ENCODE peak calls at places on chromosomes 5 and 9, in eight cellular contexts. D is fibroblast of lung, N is NCI-H2107, U is HTR-8/SVneo, Z is mammary epithelial cell, T is nucleus accumbens, F is T-helper 1 cell, I is Daoy. Y is an unnamed sample.

GRCh38 chr9:16912197-16912596 is 41.7 kb upstream of the BNC2 start:
- DNase-seq in D (peak; percentile 47), N (no peak), U (no peak), Z (no peak), T (no peak), F (no peak), I (no peak), Y (no peak)

GRCh38 chr5:132013006-132013689 is 1.7 kb upstream of the ACSL6 start:
- DNase-seq in D (no peak), N (no peak), U (no peak), Z (no peak), T (no peak), F (no peak), I (no peak), Y (no peak)

GRCh38 chr9:1747568-1747967 is 267.6 kb upstream of the SMARCA2 start:
- DNase-seq in D (no peak), N (no peak), U (no peak), Z (no peak), T (no peak), F (no peak), I (no peak), Y (no peak)

GRCh38 chr9:137417161-137418021 is 5.6 kb downstream of the EXD3 start:
- DNase-seq in D (no peak), N (no peak), U (no peak), Z (no peak), T (no peak), F (no peak), I (no peak), Y (no peak)

GRCh38 chr9:82367016-82367415 is 378.4 kb downstream of the SPATA31D1 start:
- DNase-seq in D (no peak), N (no peak), U (no peak), Z (no peak), T (no peak), F (no peak), I (no peak), Y (no peak)

GRCh38 chr5:8845316-8845715 is 700.6 kb downstream of the SEMA5A start:
- DNase-seq in D (peak; percentile 51), N (no peak), U (no peak), Z (peak; percentile 19), T (no peak), F (no peak), I (no peak), Y (no peak)

GRCh38 chr9:95053611-95054440 is 263.7 kb downstream of the FANCC start:
- DNase-seq in D (peak; percentile 48), N (no peak), U (no peak), Z (no peak), T (no peak), F (no peak), I (no peak), Y (no peak)

GRCh38 chr9:123996731-123997421 is 14.7 kb upstream of the LHX2 start:
- DNase-seq in D (no peak), N (no peak), U (no peak), Z (peak; percentile 50), T (no peak), F (no peak), I (peak; percentile 66), Y (peak; percentile 61)

GRCh38 chr5:88883566-88884434 is 816 bp upstream of the MEF2C start:
- DNase-seq in D (peak; percentile 86), N (no peak), U (peak; percentile 22), Z (peak; percentile 47), T (peak; percentile 54), F (no peak), I (peak; percentile 77), Y (peak; percentile 11)

GRCh38 chr9:27125030-27125429 is 16.0 kb downstream of the TEK start:
- DNase-seq in D (peak; percentile 100), N (no peak), U (peak; percentile 24), Z (peak; percentile 96), T (peak; percentile 9), F (no peak), I (peak; percentile 90), Y (no peak)

GRCh38 chr9:120777229-120777628 is 16.0 kb downstream of the FBXW2 start:
- DNase-seq in D (no peak), N (no peak), U (no peak), Z (no peak), T (no peak), F (no peak), I (no peak), Y (no peak)

Y was measured in naive thymus-derived CD8-positive, alpha-beta T cell.